ENCODE peak calls at places on chromosome 11, in eight cellular contexts. O is AG04450, C is uterus, N is choroid plexus epithelial cell, P is BJ, H is fibroblast of mammary gland, U is lower lobe of right lung, L is transverse colon. G is an unnamed sample.

GRCh38 chr11:45373506-45373905 is 87.4 kb upstream of the SYT13 start:
- DNase-seq in O (no peak), C (no peak), N (no peak), P (no peak), H (no peak), U (no peak), L (no peak), G (peak)

GRCh38 chr11:115911656-115912055 is 407.4 kb upstream of the CADM1 start:
- DNase-seq in O (no peak), C (no peak), N (no peak), P (no peak), H (no peak), U (no peak), L (no peak), G (no peak)

GRCh38 chr11:78192223-78192719 is 3.6 kb downstream of the USP35 start:
- DNase-seq in O (no peak), C (no peak), N (no peak), P (no peak), H (no peak), U (no peak), L (no peak), G (no peak)

GRCh38 chr11:17951685-17952388 is 61.0 kb downstream of the SERGEF start:
- DNase-seq in O (no peak), C (no peak), N (no peak), P (no peak), H (no peak), U (no peak), L (no peak), G (no peak)

GRCh38 chr11:126355926-126356897 is 726 bp downstream of the ST3GAL4 start:
- DNase-seq in O (no peak), C (no peak), N (peak), P (no peak), H (peak), U (peak), L (no peak), G (no peak)

GRCh38 chr11:12224537-12224893 is 114.1 kb downstream of the MICAL2 start:
- DNase-seq in O (peak), C (peak), N (peak), P (no peak), H (peak), U (peak), L (peak), G (peak)

GRCh38 chr11:46055371-46055770 is 65.9 kb downstream of the PHF21A start:
- DNase-seq in O (peak), C (no peak), N (peak), P (no peak), H (peak), U (no peak), L (no peak), G (no peak)

GRCh38 chr11:40130427-40130826 is 1329.0 kb downstream of the LRRC4C start:
- DNase-seq in O (no peak), C (no peak), N (no peak), P (no peak), H (no peak), U (no peak), L (no peak), G (no peak)

GRCh38 chr11:43376594-43376993 is 17.9 kb downstream of the TTC17 start:
- DNase-seq in O (peak), C (no peak), N (peak), P (no peak), H (peak), U (no peak), L (no peak), G (no peak)

GRCh38 chr11:83785942-83786341 is 499.8 kb upstream of the CCDC90B start:
- DNase-seq in O (no peak), C (no peak), N (no peak), P (no peak), H (no peak), U (no peak), L (no peak), G (no peak)

GRCh38 chr11:1468473-1469066 is 18.0 kb downstream of the MOB2 start:
- DNase-seq in O (no peak), C (no peak), N (no peak), P (no peak), H (no peak), U (no peak), L (no peak), G (no peak)

GRCh38 chr11:46127150-46127638 is 5.9 kb upstream of the PHF21A start:
- DNase-seq in O (no peak), C (no peak), N (peak), P (no peak), H (peak), U (peak), L (peak), G (no peak)

GRCh38 chr11:2385156-2386151 is 8.3 kb downstream of the CD81 start:
- DNase-seq in O (no peak), C (peak), N (no peak), P (no peak), H (no peak), U (no peak), L (no peak), G (no peak)

GRCh38 chr11:83521647-83522596 is 235.8 kb upstream of the CCDC90B start:
- DNase-seq in O (no peak), C (no peak), N (peak), P (no peak), H (peak), U (no peak), L (no peak), G (no peak)

GRCh38 chr11:103220133-103220532 is 110.9 kb downstream of the DYNC2H1 start:
- DNase-seq in O (no peak), C (no peak), N (no peak), P (no peak), H (no peak), U (no peak), L (no peak), G (no peak)

GRCh38 chr11:100830978-100831732 is 144.1 kb downstream of the ARHGAP42 start:
- DNase-seq in O (no peak), C (no peak), N (peak), P (no peak), H (peak), U (no peak), L (no peak), G (no peak)

GRCh38 chr11:42077794-42078193 is 618.3 kb upstream of the LRRC4C start:
- DNase-seq in O (no peak), C (no peak), N (no peak), P (no peak), H (no peak), U (no peak), L (no peak), G (no peak)

GRCh38 chr11:3127706-3128355 is 37.3 kb downstream of the OSBPL5 start:
- DNase-seq in O (no peak), C (peak), N (no peak), P (no peak), H (no peak), U (peak), L (no peak), G (no peak)

GRCh38 chr11:34044664-34045485 is 6.7 kb upstream of the CAPRIN1 start:
- DNase-seq in O (no peak), C (no peak), N (peak), P (peak), H (peak), U (peak), L (no peak), G (no peak)

GRCh38 chr11:17526931-17527660 is 17.1 kb downstream of the USH1C start:
- DNase-seq in O (no peak), C (no peak), N (no peak), P (no peak), H (no peak), U (no peak), L (no peak), G (no peak)

GRCh38 chr11:108319541-108320145 is 96.8 kb downstream of the ATM start:
- DNase-seq in O (no peak), C (no peak), N (peak), P (peak), H (peak), U (no peak), L (no peak), G (no peak)

GRCh38 chr11:70567680-70568503 is 169.6 kb downstream of the CTTN start:
- DNase-seq in O (no peak), C (peak), N (peak), P (no peak), H (peak), U (peak), L (peak), G (no peak)

GRCh38 chr11:100687032-100687629 is at the start of gene ARHGAP42:
- DNase-seq in O (no peak), C (peak), N (peak), P (no peak), H (peak), U (peak), L (peak), G (peak)

GRCh38 chr11:27464155-27464759 is 8.3 kb downstream of the LGR4 start:
- DNase-seq in O (no peak), C (no peak), N (peak), P (no peak), H (no peak), U (no peak), L (no peak), G (no peak)

GRCh38 chr11:122127020-122127419 is 11.0 kb upstream of the BLID start:
- DNase-seq in O (no peak), C (no peak), N (no peak), P (no peak), H (no peak), U (no peak), L (no peak), G (no peak)

GRCh38 chr11:61294717-61295595 is at the start of gene VWCE:
- DNase-seq in O (no peak), C (peak), N (peak), P (no peak), H (peak), U (peak), L (peak), G (peak)

GRCh38 chr11:102932678-102933077 is 22.9 kb downstream of the MMP13 start:
- DNase-seq in O (no peak), C (no peak), N (no peak), P (no peak), H (peak), U (no peak), L (no peak), G (no peak)

GRCh38 chr11:64069401-64070300 is 33.9 kb downstream of the FLRT1 start:
- DNase-seq in O (no peak), C (no peak), N (no peak), P (no peak), H (no peak), U (no peak), L (no peak), G (no peak)

GRCh38 chr11:123137496-123138270 is 57.4 kb downstream of the CLMP start:
- DNase-seq in O (no peak), C (peak), N (peak), P (peak), H (peak), U (peak), L (peak), G (peak)

GRCh38 chr11:22192642-22193347 is at the start of gene ANO5:
- DNase-seq in O (no peak), C (peak), N (no peak), P (no peak), H (no peak), U (peak), L (peak), G (peak)

GRCh38 chr11:130029137-130029536 is 26.5 kb upstream of the PRDM10 start:
- DNase-seq in O (no peak), C (no peak), N (no peak), P (no peak), H (no peak), U (no peak), L (no peak), G (no peak)

GRCh38 chr11:73145986-73146575 is 4.0 kb upstream of the FCHSD2 start:
- DNase-seq in O (no peak), C (no peak), N (no peak), P (no peak), H (no peak), U (no peak), L (no peak), G (no peak)

GRCh38 chr11:86035164-86035563 is 33.7 kb downstream of the PICALM start:
- DNase-seq in O (no peak), C (no peak), N (no peak), P (no peak), H (no peak), U (no peak), L (no peak), G (no peak)

GRCh38 chr11:16883179-16883578 is 131.0 kb downstream of the PLEKHA7 start:
- DNase-seq in O (no peak), C (no peak), N (no peak), P (no peak), H (no peak), U (peak), L (peak), G (no peak)

GRCh38 chr11:117407016-117407415 is 79.4 kb downstream of the CEP164 start:
- DNase-seq in O (no peak), C (no peak), N (no peak), P (no peak), H (no peak), U (no peak), L (no peak), G (no peak)

GRCh38 chr11:116774661-116775060 is 1.9 kb upstream of the BUD13 start:
- DNase-seq in O (no peak), C (no peak), N (no peak), P (no peak), H (no peak), U (no peak), L (no peak), G (no peak)

GRCh38 chr11:64245797-64246623 is 733 bp downstream of the PPP1R14B start:
- DNase-seq in O (peak), C (peak), N (peak), P (no peak), H (peak), U (peak), L (peak), G (peak)

GRCh38 chr11:109849946-109850345 is 243.2 kb upstream of the ZC3H12C start:
- DNase-seq in O (no peak), C (no peak), N (no peak), P (no peak), H (no peak), U (no peak), L (no peak), G (no peak)

GRCh38 chr11:125207866-125208425 is 43.4 kb downstream of the PKNOX2 start:
- DNase-seq in O (no peak), C (no peak), N (peak), P (no peak), H (peak), U (no peak), L (no peak), G (no peak)

GRCh38 chr11:113256431-113257227 is 57.8 kb upstream of the TTC12 start:
- DNase-seq in O (no peak), C (no peak), N (no peak), P (no peak), H (no peak), U (no peak), L (no peak), G (no peak)

GRCh38 chr11:76231339-76231738 is 25.0 kb upstream of the WNT11 start:
- DNase-seq in O (no peak), C (no peak), N (no peak), P (no peak), H (no peak), U (no peak), L (no peak), G (no peak)
- H3K4me3 ChIP-seq in O (no peak), C (no peak), N (no peak), P (no peak), H (no peak), U (no peak), L (no peak), G (no peak)

GRCh38 chr11:8332196-8332595 is 68.5 kb upstream of the LMO1 start:
- DNase-seq in O (no peak), C (no peak), N (no peak), P (no peak), H (no peak), U (no peak), L (no peak), G (no peak)
- H3K4me3 ChIP-seq in O (no peak), C (no peak), N (no peak), P (no peak), H (no peak), U (no peak), L (no peak), G (no peak)

GRCh38 chr11:35928688-35929087 is 15.2 kb upstream of the LDLRAD3 start:
- DNase-seq in O (no peak), C (no peak), N (no peak), P (no peak), H (no peak), U (no peak), L (no peak), G (no peak)

GRCh38 chr11:35923452-35923851 is 20.4 kb upstream of the LDLRAD3 start:
- DNase-seq in O (no peak), C (no peak), N (no peak), P (no peak), H (no peak), U (no peak), L (no peak), G (no peak)

GRCh38 chr11:35927067-35927466 is 16.8 kb upstream of the LDLRAD3 start:
- DNase-seq in O (no peak), C (no peak), N (no peak), P (no peak), H (no peak), U (no peak), L (no peak), G (no peak)

GRCh38 chr11:35930466-35930865 is 13.4 kb upstream of the LDLRAD3 start:
- DNase-seq in O (no peak), C (no peak), N (no peak), P (no peak), H (no peak), U (no peak), L (no peak), G (no peak)

DNA sequence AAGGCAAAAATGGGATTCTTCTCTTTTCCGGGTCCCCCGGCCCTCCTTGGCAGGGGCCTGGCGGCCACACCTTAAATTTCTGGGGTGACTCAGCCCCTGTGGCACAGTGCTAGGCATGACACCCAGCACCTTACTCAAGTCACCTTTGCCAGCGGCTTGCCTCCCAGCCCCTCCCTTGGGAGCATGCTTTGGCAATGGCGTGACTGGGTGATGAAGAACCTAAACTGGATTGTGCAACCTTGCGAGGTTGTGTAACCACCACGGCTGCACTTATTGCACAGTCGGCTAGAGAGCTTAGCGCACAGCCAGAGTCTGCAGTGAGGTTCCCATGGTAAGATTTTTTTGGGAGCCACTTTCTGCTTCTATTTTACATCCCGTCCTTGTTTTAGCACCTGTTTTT is 16.1 kb upstream of the LDLRAD3 start:
- DNase-seq in O (no peak), C (peak), N (peak), P (no peak), H (peak), U (peak), L (peak), G (no peak)
- H3K4me3 ChIP-seq in O (no peak), C (no peak), N (no peak), P (no peak), H (no peak), U (no peak), L (no peak), G (no peak)

GRCh38 chr11:72103754-72104167 is 664 bp upstream of the LAMTOR1 start:
- DNase-seq in O (no peak), C (no peak), N (no peak), P (no peak), H (no peak), U (no peak), L (no peak), G (no peak)
- H3K4me3 ChIP-seq in O (peak), C (peak), N (peak), P (peak), H (peak), U (peak), L (no peak), G (peak)

DNA sequence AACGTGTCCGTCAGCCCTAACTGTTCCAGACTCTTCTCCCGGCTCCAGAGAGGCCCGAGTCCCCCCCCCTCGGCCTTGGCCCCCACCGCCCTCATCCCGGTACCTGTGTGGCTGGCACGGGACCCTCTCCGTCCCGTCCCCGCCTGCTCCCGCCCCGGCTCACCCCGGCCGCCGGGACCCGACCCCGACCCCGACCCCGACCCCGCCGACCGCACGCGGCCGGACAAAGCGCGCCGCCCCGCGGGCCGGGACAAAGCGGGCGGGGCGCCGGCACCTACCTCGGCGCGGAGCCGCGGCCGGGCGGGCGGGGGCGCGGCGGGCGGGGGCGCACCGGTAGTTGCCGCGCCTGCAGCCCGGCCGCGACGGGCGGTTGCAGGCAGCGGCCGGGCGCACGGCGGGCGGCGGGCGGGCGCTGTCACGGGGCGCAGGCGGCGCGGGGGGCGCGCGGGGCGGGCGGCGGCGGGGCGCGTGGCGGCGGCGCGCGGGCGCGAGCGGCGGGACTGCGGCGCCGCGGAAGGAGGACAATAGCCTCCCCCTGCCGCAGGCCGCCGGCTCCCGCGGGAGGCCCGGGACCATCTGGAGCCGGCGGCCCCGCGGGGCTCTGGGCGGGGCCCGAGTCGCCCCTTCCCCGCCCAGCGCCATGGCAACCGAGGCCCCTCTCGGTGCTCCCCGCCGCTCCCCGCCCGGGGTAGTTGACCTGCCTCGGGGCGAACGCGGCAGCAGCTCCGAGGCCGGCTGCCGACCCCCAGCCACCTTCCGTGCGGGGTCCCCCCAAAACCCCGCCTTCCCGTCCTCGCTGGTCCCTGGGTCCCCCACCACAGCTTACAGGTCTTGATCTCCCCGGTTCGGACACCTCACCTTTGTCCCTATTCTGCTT is 895 bp downstream of the SPTBN2 start:
- DNase-seq in O (no peak), C (no peak), N (no peak), P (no peak), H (no peak), U (no peak), L (peak), G (no peak)
- H3K4me3 ChIP-seq in O (peak), C (peak), N (peak), P (peak), H (peak), U (peak), L (peak), G (peak)

GRCh38 chr11:8262552-8263108 is 1.0 kb downstream of the LMO1 start:
- DNase-seq in O (peak), C (peak), N (peak), P (no peak), H (peak), U (peak), L (peak), G (peak)
- H3K4me3 ChIP-seq in O (peak), C (peak), N (peak), P (peak), H (no peak), U (peak), L (peak), G (peak)

G was measured in coronary artery.